ENCODE peak calls at places on chromosomes 3 and 15, in seven cellular contexts. F, Q, I, A, L, K and J are unnamed samples.

GRCh38 chr3:181725033-181725775 is 13.5 kb downstream of the SOX2 start:
- DNase-seq in F (no peak), Q (no peak), I (no peak), A (no peak), L (no peak), K (no peak), J (no peak)

GRCh38 chr15:76333720-76334437 is 2.7 kb upstream of the ISL2 start:
- DNase-seq in F (no peak), Q (peak), I (no peak), A (peak), L (no peak), K (peak), J (no peak)

GRCh38 chr3:143814358-143814968 is 33.8 kb downstream of the SLC9A9 start:
- DNase-seq in F (no peak), Q (peak), I (no peak), A (no peak), L (no peak), K (no peak), J (no peak)

GRCh38 chr3:129346690-129347440 is 68.2 kb downstream of the HMCES start:
- DNase-seq in F (no peak), Q (no peak), I (no peak), A (peak), L (no peak), K (no peak), J (no peak)

GRCh38 chr3:136250862-136251460 is 821 bp downstream of the PCCB start:
- DNase-seq in F (peak), Q (peak), I (peak), A (peak), L (peak), K (no peak), J (peak)

GRCh38 chr3:194364652-194365434 is 4.7 kb downstream of the LRRC15 start:
- DNase-seq in F (peak), Q (no peak), I (no peak), A (peak), L (peak), K (no peak), J (peak)

GRCh38 chr3:45547764-45548683 is 46.5 kb upstream of the LIMD1 start:
- DNase-seq in F (peak), Q (no peak), I (no peak), A (peak), L (peak), K (no peak), J (no peak)

GRCh38 chr15:89760303-89761008 is 9.4 kb upstream of the MESP1 start:
- DNase-seq in F (peak), Q (peak), I (peak), A (peak), L (peak), K (peak), J (peak)

GRCh38 chr3:66066963-66067617 is 28.4 kb upstream of the MAGI1 start:
- DNase-seq in F (no peak), Q (no peak), I (no peak), A (peak), L (no peak), K (no peak), J (no peak)

GRCh38 chr15:45795487-45796069 is 160.7 kb downstream of the SQOR start:
- DNase-seq in F (peak), Q (peak), I (peak), A (peak), L (peak), K (peak), J (peak)

GRCh38 chr15:66252411-66253295 is 897 bp downstream of the MEGF11 start:
- DNase-seq in F (peak), Q (peak), I (no peak), A (peak), L (peak), K (peak), J (peak)

GRCh38 chr15:67796728-67797127 is 28.6 kb upstream of the SKOR1 start:
- DNase-seq in F (peak), Q (no peak), I (no peak), A (no peak), L (no peak), K (no peak), J (peak)

GRCh38 chr15:80468776-80469175 is 64.6 kb downstream of the ARNT2 start:
- DNase-seq in F (no peak), Q (no peak), I (no peak), A (no peak), L (no peak), K (no peak), J (no peak)

GRCh38 chr15:35115155-35115725 is 30.1 kb upstream of the NANOGP8 start:
- DNase-seq in F (no peak), Q (no peak), I (no peak), A (peak), L (no peak), K (no peak), J (peak)